ENCODE peak calls at places on chromosomes 13 and 19, in four cellular contexts. F is gastrocnemius medialis; Z is ascending aorta; Q is CD8-positive, alpha-beta T cell. M is an unnamed sample.

GRCh38 chr13:92967923-92968322 is 258.7 kb upstream of the GPC6 start:
- DNase-seq in F (no peak), Z (no peak), Q (no peak), M (peak; percentile 11)

GRCh38 chr13:78680611-78681010 is 21.7 kb upstream of the OBI1 start:
- DNase-seq in F (no peak), Z (no peak), Q (no peak), M (no peak)

GRCh38 chr13:74280795-74281490 is 146.7 kb upstream of the KLF12 start:
- DNase-seq in F (no peak), Z (no peak), Q (no peak), M (no peak)

GRCh38 chr19:8608858-8609209 is 1.7 kb downstream of the ADAMTS10 start:
- DNase-seq in F (no peak), Z (no peak), Q (no peak), M (no peak)

GRCh38 chr13:33519561-33520479 is 234.3 kb upstream of the STARD13 start:
- DNase-seq in F (no peak), Z (no peak), Q (no peak), M (no peak)

GRCh38 chr13:100461309-100462035 is 127.1 kb downstream of the GGACT start:
- DNase-seq in F (no peak), Z (no peak), Q (no peak), M (no peak)

GRCh38 chr13:36456577-36456976 is 24.3 kb downstream of the CCNA1 start:
- DNase-seq in F (no peak), Z (no peak), Q (no peak), M (no peak)

GRCh38 chr13:106529415-106530208 is 5.8 kb downstream of the EFNB2 start:
- DNase-seq in F (no peak), Z (no peak), Q (no peak), M (no peak)

GRCh38 chr13:51488212-51488611 is 35.4 kb upstream of the INTS6 start:
- DNase-seq in F (no peak), Z (no peak), Q (no peak), M (no peak)

GRCh38 chr13:48531416-48532145 is 1.3 kb downstream of the RCBTB2 start:
- DNase-seq in F (no peak), Z (no peak), Q (peak; percentile 60), M (no peak)

GRCh38 chr13:50309872-50310594 is 294.8 kb downstream of the KCNRG start:
- DNase-seq in F (no peak), Z (no peak), Q (no peak), M (no peak)

GRCh38 chr19:53333071-53333465 is 481 bp upstream of the ZNF845 start:
- DNase-seq in F (peak; percentile 18), Z (peak; percentile 81), Q (no peak), M (peak; percentile 56)

GRCh38 chr19:12596927-12597548 is 13.6 kb downstream of the ZNF490 start:
- DNase-seq in F (no peak), Z (no peak), Q (no peak), M (no peak)

GRCh38 chr13:41107104-41107571 is 25.5 kb downstream of the KBTBD6 start:
- DNase-seq in F (no peak), Z (no peak), Q (no peak), M (no peak)

GRCh38 chr19:19033176-19033425 is 216 bp downstream of the SUGP2 start:
- DNase-seq in F (no peak), Z (no peak), Q (no peak), M (no peak)

GRCh38 chr13:114119196-114119595 is 13.2 kb downstream of the RASA3 start:
- DNase-seq in F (no peak), Z (no peak), Q (no peak), M (no peak)

GRCh38 chr19:8484331-8484894 is 18.0 kb downstream of the PRAM1 start:
- DNase-seq in F (peak; percentile 56), Z (no peak), Q (no peak), M (no peak)

GRCh38 chr19:13051581-13052165 is 51.0 kb downstream of the LYL1 start:
- DNase-seq in F (peak; percentile 89), Z (peak; percentile 82), Q (no peak), M (peak; percentile 93)

GRCh38 chr19:47663911-47664771 is 49.1 kb upstream of the EHD2 start:
- DNase-seq in F (peak; percentile 93), Z (peak; percentile 95), Q (no peak), M (peak; percentile 73)

GRCh38 chr19:23800281-23800680 is 41.6 kb upstream of the ZNF681 start:
- DNase-seq in F (no peak), Z (no peak), Q (no peak), M (no peak)

GRCh38 chr19:6996810-6997209 is 24.4 kb downstream of the MBD3L2B start:
- DNase-seq in F (no peak), Z (no peak), Q (no peak), M (no peak)

GRCh38 chr19:5669212-5669611 is 11.1 kb downstream of the MICOS13 start:
- DNase-seq in F (no peak), Z (no peak), Q (no peak), M (no peak)

GRCh38 chr19:33195711-33196347 is 1.7 kb downstream of the LRP3 start:
- DNase-seq in F (no peak), Z (no peak), Q (no peak), M (no peak)

GRCh38 chr19:40255619-40256166 is 29.2 kb upstream of the CCNP start:
- DNase-seq in F (no peak), Z (no peak), Q (no peak), M (no peak)

GRCh38 chr13:27921421-27921960 is 1.7 kb downstream of the PDX1 start:
- DNase-seq in F (no peak), Z (no peak), Q (no peak), M (no peak)

GRCh38 chr19:292951-293350 is 1.7 kb upstream of the PLPP2 start:
- DNase-seq in F (no peak), Z (no peak), Q (no peak), M (no peak)

GRCh38 chr19:10828981-10829821 is 6.8 kb downstream of the TMED1 start:
- DNase-seq in F (no peak), Z (no peak), Q (no peak), M (no peak)

GRCh38 chr19:29873024-29873800 is 61.4 kb downstream of the CCNE1 start:
- DNase-seq in F (peak; percentile 32), Z (peak; percentile 68), Q (peak; percentile 84), M (peak; percentile 78)

GRCh38 chr19:33177417-33177976 is 16.6 kb upstream of the LRP3 start:
- DNase-seq in F (no peak), Z (no peak), Q (peak; percentile 87), M (peak; percentile 83)

GRCh38 chr19:14530005-14530348 is 583 bp downstream of the TECR start:
- DNase-seq in F (no peak), Z (no peak), Q (no peak), M (peak; percentile 95)

GRCh38 chr13:91398413-91399188 is at the start of gene GPC5:
- DNase-seq in F (peak; percentile 49), Z (peak; percentile 84), Q (peak; percentile 89), M (peak; percentile 86)

GRCh38 chr13:86567119-86567518 is 767.9 kb upstream of the SLITRK6 start:
- DNase-seq in F (no peak), Z (no peak), Q (no peak), M (no peak)

GRCh38 chr13:99359493-99359892 is 52.3 kb upstream of the GPR183 start:
- DNase-seq in F (no peak), Z (no peak), Q (no peak), M (no peak)

GRCh38 chr13:99355267-99356215 is 48.3 kb upstream of the GPR183 start:
- DNase-seq in F (no peak), Z (no peak), Q (no peak), M (peak; percentile 32)

GRCh38 chr13:99356216-99357089 is 49.3 kb upstream of the GPR183 start:
- DNase-seq in F (no peak), Z (peak; percentile 71), Q (peak; percentile 75), M (no peak)

GRCh38 chr13:99357920-99358319 is 50.7 kb upstream of the GPR183 start:
- DNase-seq in F (no peak), Z (no peak), Q (no peak), M (no peak)

GRCh38 chr13:99357149-99357596 is 50.0 kb upstream of the GPR183 start:
- DNase-seq in F (no peak), Z (no peak), Q (no peak), M (no peak)
- H3K4me1 ChIP-seq in F (no peaks in the 10 kb centered on the region), Z (no peaks in the 10 kb centered on the region), Q (peaks cover 97% of the 10 kb centered on the region), M (no peaks in the 10 kb centered on the region)

DNA sequence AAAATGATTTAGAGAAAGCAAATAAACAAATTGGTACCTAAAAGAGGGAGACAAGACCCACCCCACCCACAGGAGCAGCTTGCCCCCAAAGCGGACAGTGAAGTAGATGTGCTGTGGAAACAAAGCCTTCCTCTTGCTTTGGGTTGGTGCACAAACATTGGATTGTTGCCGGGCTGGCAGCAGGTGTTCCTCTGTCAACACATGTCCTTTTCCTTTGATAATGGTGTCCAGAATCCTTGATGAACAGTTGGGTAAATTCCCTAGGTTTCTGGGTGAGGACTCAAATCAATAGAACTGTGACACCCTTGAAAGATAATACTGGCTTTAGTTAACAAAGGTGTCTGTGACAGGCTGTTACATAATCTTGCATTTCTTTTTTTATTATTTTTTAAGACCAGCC is 311.8 kb downstream of the SPRY2 start:
- DNase-seq in F (no peak), Z (no peak), Q (no peak), M (no peak)
- TF ChIP-seq CTCF in F (no peak), Z (no peak), Q (no peak), M (no peak)

GRCh38 chr13:113109151-113110047 is 3.8 kb downstream of the F7 start:
- DNase-seq in F (no peak), Z (no peak), Q (no peak), M (peak; percentile 32)

GRCh38 chr13:113112893-113113845 is 7.6 kb downstream of the F7 start:
- DNase-seq in F (peak; percentile 2), Z (peak; percentile 38), Q (no peak), M (no peak)

GRCh38 chr13:113110852-113111315 is 5.3 kb downstream of the F7 start:
- DNase-seq in F (no peak), Z (peak; percentile 58), Q (peak; percentile 55), M (peak; percentile 26)

GRCh38 chr13:113106666-113107065 is 1.1 kb downstream of the F7 start:
- DNase-seq in F (no peak), Z (no peak), Q (no peak), M (no peak)

DNA sequence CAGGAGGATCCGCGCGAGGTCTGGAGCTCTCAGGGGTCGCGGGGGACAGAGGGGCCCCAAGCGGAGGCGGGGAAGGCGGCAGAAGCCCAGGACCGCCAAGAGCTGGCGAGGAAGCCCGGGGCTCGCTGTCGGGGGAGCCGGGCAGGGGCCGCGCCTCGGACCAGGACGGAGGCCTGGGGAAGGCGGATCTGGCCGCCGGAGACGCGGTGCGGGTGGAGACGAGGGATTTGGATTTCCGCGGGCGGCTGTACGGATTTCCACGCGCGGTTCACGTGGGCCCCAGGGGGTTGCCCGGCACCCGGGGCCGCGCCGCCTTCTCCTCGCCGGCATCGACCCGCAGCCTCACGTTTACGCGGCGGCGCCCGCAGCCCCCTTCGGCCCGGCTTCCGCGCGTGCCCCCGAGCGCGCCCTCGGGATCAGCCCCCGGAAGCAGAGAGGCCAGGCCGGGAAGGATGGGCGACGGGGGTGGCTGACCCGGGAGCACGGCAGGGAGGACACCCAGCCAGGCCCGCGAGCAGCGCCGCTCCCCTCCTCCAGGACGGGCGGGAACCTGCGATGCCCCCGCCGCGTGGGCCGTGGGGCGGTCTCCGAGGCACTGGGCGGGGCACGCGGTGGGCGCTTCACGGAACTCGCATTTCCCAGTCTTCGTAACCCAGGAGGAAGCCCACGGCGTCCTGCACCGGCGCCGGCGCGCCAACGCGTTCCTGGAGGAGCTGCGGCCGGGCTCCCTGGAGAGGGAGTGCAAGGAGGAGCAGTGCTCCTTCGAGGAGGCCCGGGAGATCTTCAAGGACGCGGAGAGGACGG is 4.7 kb downstream of the F7 start:
- DNase-seq in F (no peak), Z (peak; percentile 59), Q (peak; percentile 60), M (peak; percentile 32)
- H3K4me3 ChIP-seq in F (peak overlapping the region; percentile 44), Z (peak overlapping the region; percentile 53), Q (peak overlapping the region; percentile 61), M (no peak overlapping the region)

GRCh38 chr19:51389143-51389542 is 1.2 kb downstream of the C19orf84 start:
- DNase-seq in F (no peak), Z (no peak), Q (no peak), M (no peak)
- H3K4me1 ChIP-seq in F (peaks cover 3% of the 10 kb centered on the region), Z (peaks cover 3% of the 10 kb centered on the region), Q (peaks cover 14% of the 10 kb centered on the region), M (peaks cover 3% of the 10 kb centered on the region)

GRCh38 chr13:111317042-111317550 is 3.3 kb upstream of the TEX29 start:
- DNase-seq in F (no peak), Z (peak; percentile 27), Q (no peak), M (no peak)
- TF ChIP-seq CTCF in F (no peak), Z (no peak), Q (no peak), M (no peak)

M was measured in Caco-2.